ENCODE peak calls at places on chromosome 14, in ten cellular contexts. K is neuronal stem cell; U is AG10803; Y is fibroblast of the aortic adventitia; R is fibroblast of lung; N is cardiac muscle cell; H is stomach; T is choroid plexus epithelial cell; D is ascending aorta; V is CD4-positive, alpha-beta memory T cell. B is an unnamed sample.

GRCh38 chr14:65972891-65973290 is 513.3 kb upstream of the CCDC196 start:
- DNase-seq in K (no peak), U (peak; percentile 64), Y (peak; percentile 79), R (peak; percentile 76), N (no peak), H (no peak), T (peak; percentile 17), D (no peak), V (no peak), B (no peak)

GRCh38 chr14:90381999-90382451 is 14.8 kb upstream of the CALM1 start:
- DNase-seq in K (no peak), U (no peak), Y (no peak), R (no peak), N (no peak), H (peak; percentile 73), T (no peak), D (no peak), V (no peak), B (no peak)

GRCh38 chr14:54728700-54729527 is 162.0 kb downstream of the SAMD4A start:
- DNase-seq in K (no peak), U (peak; percentile 57), Y (no peak), R (no peak), N (no peak), H (no peak), T (peak; percentile 36), D (no peak), V (no peak), B (no peak)

GRCh38 chr14:51442513-51443175 is 202.6 kb downstream of the TMX1 start:
- DNase-seq in K (no peak), U (peak; percentile 98), Y (peak; percentile 99), R (peak; percentile 99), N (no peak), H (no peak), T (peak; percentile 98), D (no peak), V (no peak), B (peak; percentile 98)

GRCh38 chr14:57869530-57870088 is 3.7 kb upstream of the SLC35F4 start:
- DNase-seq in K (no peak), U (no peak), Y (no peak), R (no peak), N (no peak), H (no peak), T (no peak), D (no peak), V (no peak), B (no peak)

GRCh38 chr14:49882826-49883694 is 9.8 kb upstream of the ARF6 start:
- DNase-seq in K (no peak), U (no peak), Y (peak; percentile 61), R (peak; percentile 22), N (no peak), H (no peak), T (peak; percentile 34), D (no peak), V (no peak), B (no peak)

GRCh38 chr14:100775831-100776591 is 49.3 kb downstream of the DLK1 start:
- DNase-seq in K (no peak), U (no peak), Y (no peak), R (no peak), N (peak; percentile 28), H (peak; percentile 23), T (peak; percentile 68), D (no peak), V (no peak), B (no peak)

GRCh38 chr14:92785601-92786426 is 8.3 kb upstream of the GOLGA5 start:
- DNase-seq in K (no peak), U (peak; percentile 63), Y (peak; percentile 90), R (peak; percentile 92), N (no peak), H (peak; percentile 55), T (peak; percentile 90), D (no peak), V (no peak), B (no peak)

GRCh38 chr14:43706901-43707300 is 800.2 kb downstream of the FSCB start:
- DNase-seq in K (no peak), U (no peak), Y (peak; percentile 66), R (peak; percentile 1), N (no peak), H (no peak), T (peak; percentile 0), D (no peak), V (no peak), B (no peak)

GRCh38 chr14:78202178-78202577 is 32.0 kb downstream of the NRXN3 start:
- DNase-seq in K (no peak), U (no peak), Y (no peak), R (no peak), N (no peak), H (no peak), T (no peak), D (no peak), V (no peak), B (no peak)

GRCh38 chr14:95480109-95480886 is 36.2 kb downstream of the SYNE3 start:
- DNase-seq in K (no peak), U (peak; percentile 52), Y (peak; percentile 78), R (no peak), N (no peak), H (no peak), T (peak; percentile 18), D (no peak), V (peak; percentile 57), B (no peak)

GRCh38 chr14:22163051-22163450 is 426.0 kb downstream of the DAD1 start:
- DNase-seq in K (no peak), U (no peak), Y (no peak), R (no peak), N (peak; percentile 19), H (no peak), T (peak; percentile 58), D (no peak), V (no peak), B (no peak)

GRCh38 chr14:75979641-75980422 is 2.0 kb downstream of the TGFB3 start:
- DNase-seq in K (no peak), U (no peak), Y (peak; percentile 24), R (no peak), N (no peak), H (no peak), T (no peak), D (no peak), V (no peak), B (no peak)
- H3K4me3 ChIP-seq in K (no peak overlapping the region), U (peak overlapping the region; percentile 60), Y (peak overlapping the region; percentile 71), R (peak overlapping the region; percentile 77), N (no peak overlapping the region), H (peak overlapping the region; percentile 74), T (peak overlapping the region; percentile 68), D (peak overlapping the region; percentile 81), V (no peak overlapping the region), B (no peak overlapping the region)

DNA sequence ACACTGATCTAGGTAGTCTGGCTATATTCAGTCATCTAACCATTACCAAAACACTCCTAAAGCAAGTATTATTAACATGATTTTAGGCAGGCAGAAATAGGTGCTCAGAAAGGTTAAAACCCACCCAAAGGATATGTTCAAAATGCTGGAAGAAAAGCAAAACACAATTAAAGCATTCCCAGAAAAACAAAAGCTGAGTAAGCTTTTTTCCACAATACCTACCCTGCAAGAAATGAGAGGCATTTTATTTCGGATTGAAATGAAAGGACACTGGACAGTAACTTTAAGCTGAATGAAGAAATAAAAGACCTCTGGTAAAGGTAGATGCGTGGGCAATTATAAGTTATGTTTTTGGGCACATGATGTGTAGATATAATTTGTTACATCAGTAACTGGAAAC is 8.2 kb downstream of the SERPINA6 start:
- DNase-seq in K (no peak), U (no peak), Y (no peak), R (no peak), N (no peak), H (no peak), T (no peak), D (no peak), V (no peak), B (no peak)
- H3K4me3 ChIP-seq in K (no peak overlapping the region), U (no peak overlapping the region), Y (no peak overlapping the region), R (no peak overlapping the region), N (no peak overlapping the region), H (no peak overlapping the region), T (no peak overlapping the region), D (no peak overlapping the region), V (no peak overlapping the region), B (no peak overlapping the region)

GRCh38 chr14:105391541-105391940 is 6.8 kb upstream of the TEX22 start:
- DNase-seq in K (no peak), U (no peak), Y (no peak), R (no peak), N (no peak), H (no peak), T (no peak), D (no peak), V (no peak), B (no peak)

GRCh38 chr14:105390849-105391500 is 7.4 kb upstream of the TEX22 start:
- DNase-seq in K (no peak), U (no peak), Y (no peak), R (no peak), N (no peak), H (no peak), T (no peak), D (no peak), V (no peak), B (no peak)

GRCh38 chr14:105394714-105395537 is 3.4 kb upstream of the TEX22 start:
- DNase-seq in K (no peak), U (no peak), Y (no peak), R (no peak), N (no peak), H (no peak), T (no peak), D (no peak), V (no peak), B (no peak)

GRCh38 chr14:105392161-105393090 is 5.9 kb upstream of the TEX22 start:
- DNase-seq in K (no peak), U (no peak), Y (no peak), R (no peak), N (no peak), H (no peak), T (no peak), D (no peak), V (no peak), B (no peak)

DNA sequence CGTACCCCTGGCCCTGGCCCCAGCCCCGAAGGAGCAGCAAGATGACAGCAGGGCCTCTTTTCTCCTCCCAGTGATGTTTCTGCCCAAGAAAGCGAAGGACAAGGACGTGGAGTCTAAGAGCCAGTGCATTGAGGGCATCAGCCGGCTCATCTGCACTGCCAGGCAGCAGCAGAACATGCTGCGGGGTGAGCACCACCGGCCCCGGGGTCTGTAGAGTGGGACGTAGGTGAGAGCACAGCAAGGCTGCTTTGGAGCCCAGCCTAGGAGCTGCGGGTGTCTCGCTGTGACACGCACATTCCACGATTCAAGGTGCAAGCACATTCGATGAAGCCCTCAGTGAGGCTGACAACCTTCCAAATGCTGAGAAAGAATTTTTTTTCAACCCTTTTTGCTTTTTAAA is 5.2 kb upstream of the TEX22 start:
- DNase-seq in K (no peak), U (no peak), Y (no peak), R (no peak), N (no peak), H (no peak), T (no peak), D (no peak), V (no peak), B (no peak)
- H3K4me3 ChIP-seq in K (peak overlapping the region; percentile 20), U (no peak overlapping the region), Y (no peak overlapping the region), R (no peak overlapping the region), N (no peak overlapping the region), H (no peak overlapping the region), T (no peak overlapping the region), D (no peak overlapping the region), V (no peak overlapping the region), B (no peak overlapping the region)

DNA sequence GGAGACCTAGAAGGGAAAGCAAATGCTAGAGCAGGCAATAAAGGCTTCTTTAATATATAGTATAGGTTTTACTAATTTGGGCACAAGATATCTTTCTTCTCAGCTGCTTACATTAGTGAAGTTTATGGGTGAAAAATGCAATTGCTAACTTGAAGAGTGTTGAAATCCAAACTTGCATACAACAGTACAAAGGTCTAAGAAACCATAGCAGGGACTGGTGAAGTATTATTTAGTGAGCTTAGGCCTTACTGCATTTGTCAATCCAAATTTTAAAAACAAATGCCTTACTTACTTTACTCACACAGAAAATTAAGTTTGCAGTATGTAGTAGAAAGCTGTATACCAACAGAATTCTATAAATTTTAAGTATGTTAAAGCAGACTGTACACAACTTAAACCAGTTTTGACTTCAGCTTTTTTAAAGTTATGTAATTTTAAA is 1.4 kb upstream of the AP4S1 start:
- DNase-seq in K (no peak), U (no peak), Y (no peak), R (no peak), N (no peak), H (no peak), T (no peak), D (no peak), V (no peak), B (no peak)
- H3K4me3 ChIP-seq in K (no peak overlapping the region), U (peak overlapping the region; percentile 86), Y (peak overlapping the region; percentile 96), R (peak overlapping the region; percentile 84), N (peak overlapping the region; percentile 94), H (peak overlapping the region; percentile 99), T (peak overlapping the region; percentile 97), D (peak overlapping the region; percentile 100), V (no peak overlapping the region), B (peak overlapping the region; percentile 79)

B was measured in epithelial cell of proximal tubule.